ENCODE peak calls at places on chromosomes 11 and 22, in nine cellular contexts. D, W, N, B, G, L, H, O and T are unnamed samples.

GRCh38 chr11:72680624-72681158 is 6.5 kb upstream of the PDE2A start:
- DNase-seq in D (no peak), W (no peak), N (no peak), B (no peak), G (no peak), L (no peak), H (no peak), O (no peak), T (no peak)

GRCh38 chr11:74008373-74009229 is at the start of gene UCP3:
- DNase-seq in D (no peak), W (no peak), N (no peak), B (no peak), G (no peak), L (no peak), H (no peak), O (no peak), T (no peak)

GRCh38 chr22:48939441-48940265 is 888.0 kb downstream of the BRD1 start:
- DNase-seq in D (no peak), W (no peak), N (no peak), B (no peak), G (no peak), L (no peak), H (no peak), O (no peak), T (no peak)

GRCh38 chr11:34052608-34053160 is 1.2 kb downstream of the CAPRIN1 start:
- DNase-seq in D (no peak), W (peak; percentile 8), N (no peak), B (no peak), G (no peak), L (peak; percentile 22), H (no peak), O (peak; percentile 44), T (peak; percentile 51)

GRCh38 chr22:19992921-19993355 is 23.7 kb downstream of the ARVCF start:
- DNase-seq in D (no peak), W (no peak), N (no peak), B (no peak), G (no peak), L (no peak), H (no peak), O (no peak), T (no peak)

GRCh38 chr11:119491753-119492455 is 68.9 kb upstream of the THY1 start:
- DNase-seq in D (peak; percentile 26), W (no peak), N (no peak), B (peak; percentile 18), G (no peak), L (no peak), H (peak; percentile 85), O (no peak), T (no peak)

GRCh38 chr11:45145421-45146071 is 893 bp upstream of the PRDM11 start:
- DNase-seq in D (no peak), W (peak; percentile 22), N (no peak), B (peak; percentile 33), G (no peak), L (no peak), H (no peak), O (no peak), T (no peak)

GRCh38 chr11:133541331-133542095 is 9.2 kb upstream of the OPCML start:
- DNase-seq in D (no peak), W (no peak), N (no peak), B (no peak), G (no peak), L (no peak), H (no peak), O (no peak), T (no peak)

GRCh38 chr11:1654388-1655167 is 25.0 kb downstream of the KRTAP5-5 start:
- DNase-seq in D (no peak), W (no peak), N (no peak), B (no peak), G (no peak), L (no peak), H (no peak), O (peak; percentile 28), T (no peak)

GRCh38 chr11:12263141-12263693 is 114.2 kb upstream of the PARVA start:
- DNase-seq in D (peak; percentile 31), W (no peak), N (no peak), B (peak; percentile 50), G (no peak), L (no peak), H (no peak), O (no peak), T (no peak)

GRCh38 chr11:91243065-91243464 is 981.6 kb upstream of the FAT3 start:
- DNase-seq in D (no peak), W (no peak), N (no peak), B (peak; percentile 7), G (no peak), L (no peak), H (no peak), O (no peak), T (no peak)

GRCh38 chr11:70250876-70251275 is 19.6 kb upstream of the PPFIA1 start:
- DNase-seq in D (no peak), W (no peak), N (no peak), B (no peak), G (no peak), L (no peak), H (no peak), O (peak; percentile 9), T (no peak)

GRCh38 chr22:24688294-24688693 is 85.3 kb downstream of the GGT1 start:
- DNase-seq in D (no peak), W (no peak), N (no peak), B (no peak), G (no peak), L (no peak), H (no peak), O (no peak), T (no peak)

GRCh38 chr11:45857834-45858492 is 10.7 kb downstream of the CRY2 start:
- DNase-seq in D (peak; percentile 93), W (peak; percentile 53), N (no peak), B (peak; percentile 95), G (no peak), L (no peak), H (no peak), O (no peak), T (no peak)

GRCh38 chr11:120929664-120930154 is 94.2 kb upstream of the TBCEL start:
- DNase-seq in D (peak; percentile 4), W (no peak), N (no peak), B (peak; percentile 28), G (no peak), L (peak; percentile 19), H (no peak), O (peak; percentile 39), T (peak; percentile 60)